ENCODE peak calls at places on chromosome 12, in five cellular contexts. R is WTC11, A is anterior cingulate cortex, O is IMR-90, J is adrenal gland. Z is an unnamed sample.

GRCh38 chr12:112676526-112676925 is 115.0 kb upstream of the RPH3A start:
- DNase-seq in J (no peak), R (peak; percentile 16), A (no peak), O (no peak), Z (no peak)

GRCh38 chr12:128609861-128610260 is 213.9 kb downstream of the SLC15A4 start:
- DNase-seq in J (no peak), A (no peak), O (no peak), R (no peak), Z (no peak)

GRCh38 chr12:101802486-101802885 is 28.3 kb downstream of the GNPTAB start:
- DNase-seq in A (no peak), R (no peak), O (no peak), J (no peak), Z (no peak)

GRCh38 chr12:57803317-57803893 is 15.1 kb downstream of the AVIL start:
- DNase-seq in R (peak; percentile 75), J (peak; percentile 53), O (peak; percentile 42), A (peak; percentile 21), Z (no peak)

GRCh38 chr12:103272949-103273348 is 222.8 kb downstream of the C12orf42 start:
- DNase-seq in O (no peak), A (no peak), J (no peak), R (no peak), Z (no peak)

GRCh38 chr12:67663121-67663520 is 14.6 kb downstream of the DYRK2 start:
- DNase-seq in A (no peak), O (peak; percentile 97), R (no peak), J (no peak), Z (no peak)

GRCh38 chr12:132710062-132710421 is 600 bp upstream of the PGAM5 start:
- DNase-seq in O (no peak), J (peak; percentile 27), R (peak; percentile 44), A (no peak), Z (no peak)

GRCh38 chr12:124554429-124555029 is 12.9 kb downstream of the NCOR2 start:
- DNase-seq in O (no peak), R (no peak), J (peak; percentile 52), A (no peak), Z (no peak)

GRCh38 chr12:122356192-122356635 is 66.3 kb downstream of the CLIP1 start:
- DNase-seq in O (peak; percentile 78), A (peak; percentile 2), J (peak; percentile 43), R (peak; percentile 35), Z (peak; percentile 8)

GRCh38 chr12:6946033-6946919 is 2.5 kb downstream of the C12orf57 start:
- DNase-seq in R (peak; percentile 95), O (no peak), A (no peak), J (peak; percentile 92), Z (no peak)

GRCh38 chr12:124049451-124050094 is 76.6 kb downstream of the ZNF664 start:
- DNase-seq in J (peak; percentile 29), A (no peak), O (no peak), R (no peak), Z (no peak)

GRCh38 chr12:96658075-96658474 is 168.7 kb downstream of the CFAP54 start:
- DNase-seq in R (no peak), J (no peak), O (no peak), A (no peak), Z (no peak)

GRCh38 chr12:117212563-117213190 is 22.4 kb upstream of the FBXO21 start:
- DNase-seq in A (peak; percentile 50), O (peak; percentile 71), R (peak; percentile 80), J (peak; percentile 79), Z (peak; percentile 13)

GRCh38 chr12:111582133-111582747 is 16.9 kb downstream of the ATXN2 start:
- DNase-seq in R (no peak), O (no peak), J (no peak), A (no peak), Z (no peak)

GRCh38 chr12:119444462-119445044 is 110.0 kb downstream of the CCDC60 start:
- DNase-seq in O (no peak), R (peak; percentile 79), A (no peak), J (peak; percentile 22), Z (no peak)

GRCh38 chr12:133038310-133038709 is 1.0 kb downstream of the ZNF84 start:
- DNase-seq in J (no peak), O (no peak), A (no peak), R (no peak), Z (no peak)

GRCh38 chr12:127711108-127711507 is 555.9 kb upstream of the TMEM132C start:
- DNase-seq in O (no peak), A (no peak), R (peak; percentile 23), J (no peak), Z (no peak)

GRCh38 chr12:109542014-109542413 is 31.3 kb downstream of the MMAB start:
- DNase-seq in A (no peak), O (peak; percentile 66), R (no peak), J (no peak), Z (no peak)

GRCh38 chr12:6224550-6224949 is 24.4 kb downstream of the CD9 start:
- DNase-seq in J (peak; percentile 94), O (no peak), R (no peak), A (peak; percentile 90), Z (no peak)

GRCh38 chr12:32502693-32503510 is 103.5 kb downstream of the FGD4 start:
- DNase-seq in R (no peak), J (peak; percentile 56), O (peak; percentile 55), A (no peak), Z (no peak)

GRCh38 chr12:130633771-130634170 is 82.3 kb downstream of the RIMBP2 start:
- DNase-seq in O (no peak), J (peak; percentile 39), A (peak; percentile 46), R (peak; percentile 60), Z (no peak)

GRCh38 chr12:86838709-86839108 is 582.5 kb upstream of the MGAT4C start:
- DNase-seq in A (peak; percentile 5), J (no peak), O (no peak), R (no peak), Z (no peak)

GRCh38 chr12:124684971-124685688 is 117.7 kb upstream of the NCOR2 start:
- DNase-seq in J (peak; percentile 44), A (peak; percentile 41), R (no peak), O (peak; percentile 69), Z (no peak)

GRCh38 chr12:132502149-132502881 is 12.4 kb downstream of the FBRSL1 start:
- DNase-seq in A (no peak), J (peak; percentile 64), O (no peak), R (peak; percentile 69), Z (no peak)

GRCh38 chr12:92537235-92537960 is 165.4 kb upstream of the PLEKHG7 start:
- DNase-seq in O (no peak), A (no peak), R (no peak), J (no peak), Z (no peak)